ENCODE peak calls at places on chromosome 2, in eight cellular contexts. One of them, this sample, is unnamed.

GRCh38 chr2:104678181-104678580 is 175.7 kb upstream of the POU3F3 start:
- DNase-seq in HS-5: no peak
- DNase-seq in hypothalamus: no peak
- DNase-seq in Right ventricle myocardium superior: no peak
- DNase-seq in ACHN: no peak
- DNase-seq in GM10248: no peak
- DNase-seq in fibroblast of mammary gland: no peak
- DNase-seq in EL: no peak
- DNase-seq in this sample: no peak

GRCh38 chr2:128284037-128284441 is 34.6 kb downstream of the HS6ST1 start:
- DNase-seq in ACHN: no peak
- DNase-seq in hypothalamus: no peak
- DNase-seq in HS-5: no peak
- DNase-seq in EL: no peak
- DNase-seq in GM10248: no peak
- DNase-seq in Right ventricle myocardium superior: peak
- DNase-seq in fibroblast of mammary gland: no peak
- DNase-seq in this sample: no peak

GRCh38 chr2:20618886-20619521 is 31.9 kb downstream of the HS1BP3 start:
- DNase-seq in EL: no peak
- DNase-seq in ACHN: no peak
- DNase-seq in HS-5: no peak
- DNase-seq in Right ventricle myocardium superior: peak
- DNase-seq in hypothalamus: no peak
- DNase-seq in fibroblast of mammary gland: no peak
- DNase-seq in GM10248: no peak
- DNase-seq in this sample: peak

GRCh38 chr2:26245810-26246209 is 1.1 kb downstream of the HADHB start:
- DNase-seq in fibroblast of mammary gland: peak
- DNase-seq in Right ventricle myocardium superior: no peak
- DNase-seq in EL: peak
- DNase-seq in ACHN: peak
- DNase-seq in hypothalamus: no peak
- DNase-seq in HS-5: no peak
- DNase-seq in GM10248: peak
- DNase-seq in this sample: no peak

GRCh38 chr2:156329031-156329921 is 3.2 kb downstream of the NR4A2 start:
- DNase-seq in hypothalamus: no peak
- DNase-seq in EL: no peak
- DNase-seq in HS-5: no peak
- DNase-seq in GM10248: no peak
- DNase-seq in fibroblast of mammary gland: no peak
- DNase-seq in ACHN: no peak
- DNase-seq in Right ventricle myocardium superior: peak
- DNase-seq in this sample: peak

GRCh38 chr2:216287251-216287650 is 85.0 kb downstream of the MARCHF4 start:
- DNase-seq in hypothalamus: no peak
- DNase-seq in GM10248: no peak
- DNase-seq in EL: peak
- DNase-seq in ACHN: peak
- DNase-seq in HS-5: no peak
- DNase-seq in fibroblast of mammary gland: peak
- DNase-seq in Right ventricle myocardium superior: no peak
- DNase-seq in this sample: no peak

GRCh38 chr2:144078091-144078490 is 441.8 kb downstream of the ZEB2 start:
- DNase-seq in EL: no peak
- DNase-seq in Right ventricle myocardium superior: no peak
- DNase-seq in fibroblast of mammary gland: peak
- DNase-seq in hypothalamus: no peak
- DNase-seq in GM10248: no peak
- DNase-seq in ACHN: no peak
- DNase-seq in HS-5: no peak
- DNase-seq in this sample: no peak

GRCh38 chr2:111031546-111032484 is 88.9 kb upstream of the BCL2L11 start:
- DNase-seq in hypothalamus: no peak
- DNase-seq in fibroblast of mammary gland: peak
- DNase-seq in Right ventricle myocardium superior: peak
- DNase-seq in ACHN: no peak
- DNase-seq in HS-5: no peak
- DNase-seq in GM10248: no peak
- DNase-seq in EL: no peak
- DNase-seq in this sample: no peak

GRCh38 chr2:31216734-31217133 is 581 bp downstream of the CAPN14 start:
- DNase-seq in HS-5: no peak
- DNase-seq in ACHN: no peak
- DNase-seq in fibroblast of mammary gland: no peak
- DNase-seq in Right ventricle myocardium superior: no peak
- DNase-seq in hypothalamus: no peak
- DNase-seq in EL: no peak
- DNase-seq in GM10248: no peak
- DNase-seq in this sample: no peak

GRCh38 chr2:7704296-7704865 is 787.2 kb downstream of the RNF144A start:
- DNase-seq in Right ventricle myocardium superior: no peak
- DNase-seq in ACHN: no peak
- DNase-seq in HS-5: no peak
- DNase-seq in GM10248: no peak
- DNase-seq in fibroblast of mammary gland: peak
- DNase-seq in hypothalamus: no peak
- DNase-seq in EL: no peak
- DNase-seq in this sample: no peak

GRCh38 chr2:136116111-136116812 is 1.7 kb downstream of the CXCR4 start:
- DNase-seq in fibroblast of mammary gland: no peak
- DNase-seq in ACHN: peak
- DNase-seq in GM10248: peak
- DNase-seq in hypothalamus: no peak
- DNase-seq in EL: no peak
- DNase-seq in HS-5: no peak
- DNase-seq in Right ventricle myocardium superior: peak
- DNase-seq in this sample: peak

GRCh38 chr2:9308186-9308955 is 101.8 kb downstream of the ASAP2 start:
- DNase-seq in HS-5: no peak
- DNase-seq in ACHN: no peak
- DNase-seq in fibroblast of mammary gland: peak
- DNase-seq in EL: peak
- DNase-seq in hypothalamus: no peak
- DNase-seq in GM10248: no peak
- DNase-seq in Right ventricle myocardium superior: no peak
- DNase-seq in this sample: no peak

This sample was measured in sigmoid colon.